ENCODE peak calls at places on chromosomes 5 and 9, in four cellular contexts. G, N, H and D are unnamed samples.

GRCh38 chr9:127455299-127455992 is 4.1 kb downstream of the LRSAM1 start:
- DNase-seq in H (no peak), G (no peak), N (no peak), D (no peak)

GRCh38 chr5:170886210-170886894 is 24.5 kb downstream of the RANBP17 start:
- DNase-seq in H (no peak), N (no peak), G (no peak), D (no peak)

GRCh38 chr5:128613111-128613510 is 75.1 kb upstream of the FBN2 start:
- DNase-seq in H (no peak), G (no peak), N (no peak), D (no peak)

GRCh38 chr5:177380805-177381126 is 3.5 kb upstream of the SLC34A1 start:
- DNase-seq in N (no peak), G (no peak), H (no peak), D (no peak)

GRCh38 chr9:36566813-36567217 is 5.9 kb upstream of the MELK start:
- DNase-seq in N (no peak), H (no peak), G (no peak), D (no peak)

GRCh38 chr9:15357050-15357653 is 50.1 kb upstream of the TTC39B start:
- DNase-seq in H (no peak), G (no peak), N (peak; percentile 10), D (no peak)

GRCh38 chr5:51468196-51468595 is 84.9 kb downstream of the ISL1 start:
- DNase-seq in H (no peak), G (no peak), N (no peak), D (no peak)

GRCh38 chr9:135358161-135358940 is 121.2 kb upstream of the PPP1R26 start:
- DNase-seq in G (no peak), N (no peak), H (no peak), D (no peak)

GRCh38 chr5:57887851-57888621 is 405.4 kb upstream of the ACTBL2 start:
- DNase-seq in G (peak; percentile 26), N (no peak), H (peak; percentile 2), D (no peak)

GRCh38 chr9:69647804-69648203 is 24.4 kb downstream of the APBA1 start:
- DNase-seq in G (no peak), H (no peak), N (no peak), D (no peak)

GRCh38 chr9:127915325-127915752 is 1.5 kb downstream of the ST6GALNAC4 start:
- DNase-seq in N (no peak), G (no peak), H (no peak), D (no peak)